ENCODE peak calls at places on chromosomes 4 and X, in eight cellular contexts. O is nephron progenitor cell; Q is psoas muscle; Y is astrocyte; K is amniotic stem cell; Z is RPMI7951; F is choroid plexus epithelial cell; M is central memory CD4-positive, alpha-beta T cell. V is an unnamed sample.

GRCh38 chr4:128332086-128332485 is 44.5 kb upstream of the PGRMC2 start:
- DNase-seq in O (no peak), Q (no peak), Y (peak; percentile 68), K (no peak), Z (no peak), F (peak; percentile 27), M (no peak), V (no peak)

GRCh38 chr4:23333946-23334878 is 555.6 kb downstream of the PPARGC1A start:
- DNase-seq in O (no peak), Q (no peak), Y (peak; percentile 100), K (no peak), Z (peak; percentile 93), F (peak; percentile 49), M (peak; percentile 80), V (peak; percentile 37)

GRCh38 chr4:40321671-40322131 is 13.4 kb upstream of the CHRNA9 start:
- DNase-seq in O (no peak), Q (no peak), Y (peak; percentile 84), K (peak; percentile 60), Z (peak; percentile 87), F (peak; percentile 70), M (no peak), V (peak; percentile 72)

GRCh38 chr4:172675232-172675631 is 493.4 kb upstream of the GALNT7 start:
- DNase-seq in O (no peak), Q (no peak), Y (no peak), K (no peak), Z (no peak), F (no peak), M (no peak), V (no peak)

GRCh38 chr4:103067841-103068547 is 8.6 kb downstream of the SLC9B2 start:
- DNase-seq in O (no peak), Q (no peak), Y (peak; percentile 10), K (no peak), Z (peak; percentile 1), F (no peak), M (no peak), V (no peak)

GRCh38 chrX:45771560-45772340 is 571.1 kb upstream of the DIPK2B start:
- DNase-seq in O (no peak), Q (no peak), Y (peak; percentile 64), K (peak; percentile 17), Z (peak; percentile 84), F (peak; percentile 79), M (peak; percentile 69), V (no peak)

GRCh38 chr4:3313139-3313538 is 20.3 kb downstream of the RGS12 start:
- DNase-seq in O (no peak), Q (no peak), Y (no peak), K (no peak), Z (no peak), F (no peak), M (no peak), V (no peak)

GRCh38 chr4:86108152-86108551 is 251.7 kb downstream of the MAPK10 start:
- DNase-seq in O (no peak), Q (no peak), Y (peak; percentile 39), K (no peak), Z (no peak), F (peak; percentile 55), M (no peak), V (peak; percentile 14)

GRCh38 chr4:179695175-179695574 is 2252.9 kb upstream of the AGA start:
- DNase-seq in O (no peak), Q (no peak), Y (peak; percentile 97), K (peak; percentile 73), Z (peak; percentile 62), F (peak; percentile 21), M (no peak), V (no peak)

GRCh38 chr4:56692576-56692975 is 11.5 kb upstream of the HOPX start:
- DNase-seq in O (no peak), Q (no peak), Y (no peak), K (no peak), Z (no peak), F (no peak), M (no peak), V (no peak)

GRCh38 chrX:101136235-101136634 is 38.2 kb downstream of the CENPI start:
- DNase-seq in O (no peak), Q (no peak), Y (peak; percentile 5), K (no peak), Z (no peak), F (peak; percentile 20), M (no peak), V (no peak)

GRCh38 chr4:175561691-175562090 is 250.4 kb downstream of the GPM6A start:
- DNase-seq in O (no peak), Q (no peak), Y (no peak), K (no peak), Z (no peak), F (no peak), M (no peak), V (no peak)

GRCh38 chr4:55378617-55379467 is 16.9 kb upstream of the TMEM165 start:
- DNase-seq in O (no peak), Q (no peak), Y (no peak), K (no peak), Z (peak; percentile 79), F (peak; percentile 12), M (no peak), V (no peak)

GRCh38 chr4:158056689-158057245 is 116.1 kb downstream of the GASK1B start:
- DNase-seq in O (no peak), Q (no peak), Y (no peak), K (no peak), Z (no peak), F (no peak), M (no peak), V (no peak)

GRCh38 chr4:26812049-26812729 is 48.5 kb upstream of the STIM2 start:
- DNase-seq in O (no peak), Q (no peak), Y (no peak), K (no peak), Z (no peak), F (no peak), M (no peak), V (no peak)

GRCh38 chr4:142406917-142407501 is 439.1 kb downstream of the INPP4B start:
- DNase-seq in O (no peak), Q (no peak), Y (peak; percentile 32), K (no peak), Z (no peak), F (no peak), M (peak; percentile 53), V (no peak)

V was measured in AG04449.